ENCODE peak calls at places on chromosomes 11 and 22, in four cellular contexts. M, B, Y and L are unnamed samples.

GRCh38 chr22:36577019-36577418 is 48.1 kb upstream of the EIF3D start:
- DNase-seq in M (no peak), B (no peak), Y (no peak), L (peak)

GRCh38 chr11:69808708-69809107 is 10.5 kb downstream of the FGF3 start:
- DNase-seq in M (no peak), B (no peak), Y (no peak), L (no peak)

GRCh38 chr11:100684101-100685065 is 2.7 kb upstream of the ARHGAP42 start:
- DNase-seq in M (no peak), B (no peak), Y (no peak), L (no peak)

GRCh38 chr22:41023299-41023623 is 69.1 kb upstream of the EP300 start:
- DNase-seq in M (no peak), B (no peak), Y (no peak), L (no peak)

GRCh38 chr11:130710022-130710421 is 206.3 kb downstream of the SNX19 start:
- DNase-seq in M (no peak), B (no peak), Y (no peak), L (no peak)

GRCh38 chr22:36740716-36741115 is 35.2 kb downstream of the IFT27 start:
- DNase-seq in M (no peak), B (no peak), Y (no peak), L (no peak)

GRCh38 chr11:77047007-77047927 is 13.1 kb downstream of the B3GNT6 start:
- DNase-seq in M (peak), B (peak), Y (peak), L (peak)

GRCh38 chr11:82818399-82819043 is 81.7 kb downstream of the PRCP start:
- DNase-seq in M (no peak), B (no peak), Y (no peak), L (no peak)

GRCh38 chr11:13874596-13874995 is 87.9 kb upstream of the SPON1 start:
- DNase-seq in M (no peak), B (no peak), Y (no peak), L (no peak)

GRCh38 chr22:17998913-17999312 is 25.4 kb downstream of the MICAL3 start:
- DNase-seq in M (no peak), B (no peak), Y (no peak), L (no peak)

GRCh38 chr11:38672445-38672844 is 2074.4 kb upstream of the RAG2 start:
- DNase-seq in M (no peak), B (no peak), Y (no peak), L (no peak)

GRCh38 chr22:35521358-35522264 is 19.0 kb upstream of the RASD2 start:
- DNase-seq in M (no peak), B (no peak), Y (no peak), L (no peak)